ENCODE peak calls at places on chromosomes 4 and X, in seven cellular contexts. A is heart left ventricle, F is IMR-90, H is breast epithelium, P is stomach, G is esophagus squamous epithelium, T is transverse colon. W is an unnamed sample. For H3K4me1 and H3K36me3, the result is how much of the 10 kb centered on the place peaks cover.

GRCh38 chr4:102285831-102286230 is 59.5 kb downstream of the SLC39A8 start:
- DNase-seq in H (no peak), F (no peak), G (no peak), T (no peak), A (no peak), P (no peak), W (no peak)

GRCh38 chrX:56309881-56310280 is 77.7 kb downstream of the KLF8 start:
- DNase-seq in A (no peak), G (no peak), F (no peak), P (no peak), T (no peak), H (no peak), W (no peak)

GRCh38 chrX:109732319-109732779 is 708 bp downstream of the ACSL4 start:
- DNase-seq in A (no peak), T (no peak), H (no peak), P (no peak), F (peak), G (no peak), W (no peak)

GRCh38 chr4:120902925-120903324 is 19.6 kb downstream of the PRDM5 start:
- DNase-seq in F (no peak), H (no peak), P (no peak), G (no peak), A (no peak), T (no peak), W (no peak)

GRCh38 chrX:147917700-147918694 is 6.3 kb downstream of the FMR1 start:
- DNase-seq in G (no peak), T (no peak), F (peak), P (no peak), H (no peak), A (no peak), W (no peak)

GRCh38 chrX:17735396-17735795 is 1.9 kb upstream of the SCML1 start:
- DNase-seq in A (no peak), F (no peak), H (no peak), P (no peak), T (peak), G (no peak), W (no peak)

GRCh38 chr4:147968641-147969040 is 236.8 kb downstream of the ARHGAP10 start:
- DNase-seq in H (no peak), G (no peak), F (peak), A (no peak), T (no peak), P (no peak), W (no peak)

GRCh38 chr4:140343303-140343702 is 30.1 kb upstream of the SCOC start:
- DNase-seq in G (no peak), T (peak), H (no peak), A (no peak), F (no peak), P (peak), W (peak)

GRCh38 chr4:31660916-31661315 is 940.7 kb downstream of the PCDH7 start:
- DNase-seq in P (no peak), F (no peak), T (no peak), G (no peak), H (no peak), A (no peak), W (no peak)

GRCh38 chrX:149199734-149200133 is 305.4 kb downstream of the IDS start:
- DNase-seq in P (no peak), H (no peak), A (no peak), T (no peak), G (no peak), F (no peak), W (no peak)

GRCh38 chrX:6849711-6850415 is 297.6 kb upstream of the STS start:
- DNase-seq in G (no peak), T (no peak), H (no peak), F (peak), A (no peak), P (no peak), W (no peak)

DNA sequence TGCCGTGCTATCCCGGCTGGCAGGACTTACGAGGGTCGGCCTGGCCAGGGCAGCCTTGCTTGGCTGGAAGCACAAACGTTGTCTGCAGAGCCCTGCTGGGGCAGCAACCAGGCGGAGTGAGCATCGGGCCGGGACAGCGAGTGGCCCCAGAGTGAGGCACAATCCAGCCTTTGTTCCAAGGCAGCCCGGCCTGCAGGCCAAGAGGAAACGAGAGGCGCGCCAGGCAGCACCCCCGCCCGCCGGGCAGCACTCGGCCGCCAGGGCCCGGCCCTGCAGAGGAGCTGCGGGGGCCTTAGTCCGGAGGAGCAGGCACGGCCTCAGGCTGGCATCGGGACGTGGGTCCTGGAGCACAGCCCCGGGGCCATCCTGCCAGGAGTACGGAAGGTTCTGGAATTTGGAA is 24.1 kb downstream of the FGFRL1 start:
- DNase-seq in P (peak), H (no peak), F (no peak), G (no peak), A (peak), T (peak), W (no peak)
- H3K4me1 ChIP-seq in P (under half), H (under half), F (under half), G (under half), A (under half), T (under half), W (under half)

GRCh38 chrX:54811301-54811885 is 3.8 kb downstream of the MAGED2 start:
- DNase-seq in A (no peak), G (no peak), P (no peak), T (no peak), F (no peak), H (no peak), W (no peak)
- H3K36me3 ChIP-seq in A (half or more), G (under half), P (half or more), T (under half), F (half or more), H (under half), W (under half)

DNA sequence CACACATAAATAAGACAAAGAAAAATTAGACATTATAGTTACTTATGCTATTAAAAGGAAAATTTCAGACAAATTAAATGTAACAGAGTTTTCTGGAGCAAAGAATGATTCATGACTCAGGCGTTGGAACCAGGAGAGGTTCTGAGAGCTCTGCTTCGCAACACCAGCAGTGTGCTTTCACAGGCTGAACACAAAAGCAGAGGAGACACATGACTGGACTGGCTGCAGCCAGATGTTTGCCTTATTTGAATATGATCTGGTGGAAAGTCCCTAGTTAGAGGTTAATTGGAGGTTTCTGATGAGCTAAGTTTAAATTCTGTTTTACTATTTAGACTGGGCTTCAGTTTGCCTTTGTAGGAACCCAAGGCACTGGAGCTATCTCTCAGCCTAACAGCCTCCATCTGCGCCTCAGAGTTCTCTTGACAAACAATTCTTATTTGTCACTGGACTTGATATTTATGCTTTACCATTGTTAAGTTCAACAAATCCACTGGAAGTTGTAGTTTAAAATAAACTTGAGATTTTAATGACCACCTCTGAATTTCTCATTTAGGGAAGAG is 16.2 kb downstream of the BOD1L1 start:
- DNase-seq in A (no peak), G (peak), P (no peak), F (peak), H (no peak), T (peak), W (no peak)
- TF ChIP-seq POLR2A in A (no peak), G (no peak), P (no peak), F (no peak), H (no peak), T (no peak), W (no peak)

GRCh38 chr4:76640252-76640925 is 205.4 kb downstream of the SHROOM3 start:
- DNase-seq in A (no peak), H (no peak), G (no peak), P (peak), T (no peak), F (no peak), W (no peak)
- H3K4me1 ChIP-seq in A (under half), H (under half), G (under half), P (under half), T (under half), F (under half), W (under half)

GRCh38 chrX:153700967-153701366 is 13.2 kb downstream of the SLC6A8 start:
- DNase-seq in H (no peak), F (no peak), A (no peak), P (no peak), G (no peak), T (no peak), W (no peak)

GRCh38 chrX:153700376-153700945 is 12.7 kb downstream of the SLC6A8 start:
- DNase-seq in H (no peak), T (no peak), G (no peak), F (no peak), P (no peak), A (no peak), W (no peak)

GRCh38 chrX:153702350-153703035 is 14.8 kb downstream of the SLC6A8 start:
- DNase-seq in T (no peak), G (no peak), P (no peak), A (no peak), F (no peak), H (no peak), W (no peak)

GRCh38 chrX:153703036-153703370 is 15.3 kb downstream of the SLC6A8 start:
- DNase-seq in G (no peak), F (peak), P (peak), T (peak), H (peak), A (no peak), W (no peak)

DNA sequence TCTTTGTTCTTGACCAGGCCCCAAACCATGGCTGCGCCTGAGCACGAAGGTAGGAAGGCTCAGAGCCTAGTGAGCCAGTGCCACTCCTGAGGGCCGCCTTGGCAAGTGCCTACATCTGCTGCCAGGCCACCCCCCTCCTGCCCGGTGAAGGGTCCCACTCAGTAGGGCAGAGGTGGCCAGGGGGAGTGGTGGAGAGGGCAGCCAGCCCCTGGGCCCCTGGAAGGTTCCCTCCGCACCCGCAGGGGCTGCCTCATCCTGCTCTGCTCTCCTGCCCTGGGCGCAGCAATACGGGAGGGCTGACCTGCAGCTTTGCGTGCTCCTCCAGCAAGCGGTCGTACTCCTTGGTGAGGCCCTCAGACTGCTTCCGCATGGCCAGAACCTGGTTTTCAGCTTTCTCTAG is 14.0 kb downstream of the SLC6A8 start:
- DNase-seq in P (no peak), A (no peak), T (no peak), G (no peak), F (no peak), H (no peak), W (no peak)
- H3K36me3 ChIP-seq in P (half or more), A (under half), T (under half), G (under half), F (under half), H (under half), W (under half)

GRCh38 chrX:24479924-24480722 is 15.0 kb downstream of the PDK3 start:
- DNase-seq in T (peak), G (no peak), P (no peak), F (peak), H (no peak), A (no peak), W (no peak)
- TF ChIP-seq POLR2A in T (peak), G (no peak), P (no peak), F (no peak), H (no peak), A (no peak), W (no peak)

GRCh38 chr4:24798036-24798610 is 2.8 kb downstream of the SOD3 start:
- DNase-seq in G (no peak), H (no peak), F (no peak), A (no peak), T (no peak), P (no peak), W (no peak)
- H3K4me1 ChIP-seq in G (under half), H (under half), F (under half), A (under half), T (under half), P (under half), W (under half)

GRCh38 chr4:13597604-13598003 is 29.9 kb downstream of the BOD1L1 start:
- DNase-seq in G (no peak), F (peak), A (no peak), P (no peak), H (no peak), T (no peak), W (no peak)
- H3K36me3 ChIP-seq in G (under half), F (under half), A (half or more), P (half or more), H (under half), T (under half), W (under half)

GRCh38 chrX:1491851-1492349 is 39.2 kb upstream of the ASMTL start:
- DNase-seq in H (no peak), A (no peak), P (no peak), G (no peak), F (no peak), T (no peak), W (peak)

GRCh38 chrX:1493317-1493856 is 40.7 kb upstream of the ASMTL start:
- DNase-seq in T (no peak), A (no peak), G (no peak), F (no peak), P (no peak), H (no peak), W (no peak)

GRCh38 chrX:1496076-1496475 is 40.9 kb downstream of the P2RY8 start:
- DNase-seq in P (no peak), F (no peak), A (no peak), T (no peak), G (no peak), H (no peak), W (peak)

GRCh38 chrX:1492421-1493012 is 39.8 kb upstream of the ASMTL start:
- DNase-seq in H (no peak), T (no peak), P (no peak), G (no peak), F (no peak), A (no peak), W (peak)

GRCh38 chrX:1493877-1494510 is 41.3 kb upstream of the ASMTL start:
- DNase-seq in P (no peak), G (no peak), H (no peak), T (peak), F (no peak), A (peak), W (peak)
- TF ChIP-seq POLR2A in P (no peak), G (no peak), H (no peak), T (no peak), F (no peak), A (no peak), W (no peak)

DNA sequence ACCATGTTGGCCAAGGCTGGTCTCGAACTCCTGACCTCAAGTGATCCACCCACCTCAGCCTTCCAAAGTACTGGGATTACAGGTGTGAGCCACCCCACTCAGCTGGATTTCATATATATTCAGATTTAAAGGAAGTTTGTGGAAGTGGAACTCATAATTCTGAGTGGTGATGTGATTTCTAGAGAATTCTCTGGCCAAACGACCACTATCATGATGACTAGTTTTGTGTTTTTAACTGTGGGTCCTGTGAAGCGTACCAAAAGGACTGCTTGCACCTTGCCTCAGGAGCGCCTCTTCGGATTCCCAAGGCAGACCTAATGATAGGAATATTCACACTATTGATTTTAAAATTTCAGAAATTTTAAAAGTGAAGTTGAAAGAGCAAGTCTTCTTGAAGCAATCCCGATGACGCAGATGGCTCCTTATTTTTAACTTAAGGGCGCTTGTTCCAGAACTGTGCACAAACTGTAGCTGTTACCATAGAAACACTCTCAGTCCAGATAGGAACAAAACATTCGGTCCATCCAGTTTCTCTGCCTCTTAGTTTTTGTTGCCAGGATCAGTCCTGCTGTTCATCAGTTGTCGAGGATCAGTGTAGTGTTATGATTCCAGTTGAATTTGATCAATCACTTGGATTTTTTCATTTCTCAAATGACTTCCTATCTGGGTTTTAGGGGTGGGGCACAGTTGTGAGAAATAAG is 51.7 kb upstream of the CLCN4 start:
- DNase-seq in P (no peak), H (no peak), A (no peak), G (no peak), F (no peak), T (no peak), W (no peak)
- H3K4me1 ChIP-seq in P (under half), H (under half), A (under half), G (under half), F (under half), T (under half), W (under half)